ENCODE peak calls at places on chromosomes 16 and 17, in ten cellular contexts. V, E, B, U, P, L, C, O, A and Q are unnamed samples.

GRCh38 chr17:8632087-8632486 is 1.6 kb upstream of the MYH10 start:
- DNase-seq in C (no peak), P (peak; percentile 9), U (no peak), E (no peak), B (no peak), V (no peak), O (no peak), L (no peak), A (peak; percentile 46), Q (no peak)

GRCh38 chr17:80198144-80198661 is 21.9 kb downstream of the SGSH start:
- DNase-seq in C (no peak), B (no peak), P (no peak), L (peak; percentile 13), E (no peak), U (no peak), A (peak; percentile 37), V (no peak), O (no peak), Q (no peak)

GRCh38 chr17:82751171-82751570 is 694 bp upstream of the TBCD start:
- DNase-seq in B (no peak), C (no peak), E (no peak), O (no peak), P (no peak), L (no peak), U (no peak), A (peak; percentile 50), V (no peak), Q (no peak)

GRCh38 chr16:88760424-88761142 is 24.4 kb downstream of the PIEZO1 start:
- DNase-seq in L (no peak), V (no peak), U (no peak), C (peak; percentile 77), P (peak; percentile 34), A (no peak), B (no peak), O (no peak), E (no peak), Q (peak; percentile 77)

GRCh38 chr16:87363771-87364476 is 19.7 kb downstream of the FBXO31 start:
- DNase-seq in C (no peak), A (no peak), U (no peak), P (no peak), B (no peak), E (no peak), L (no peak), V (no peak), O (no peak), Q (no peak)

GRCh38 chr16:9119795-9120194 is 28.4 kb downstream of the HAPSTR1 start:
- DNase-seq in A (no peak), O (no peak), C (no peak), L (peak; percentile 97), U (peak; percentile 93), E (no peak), P (no peak), V (no peak), B (no peak), Q (peak; percentile 27)

GRCh38 chr17:38892620-38893019 is 22.8 kb downstream of the LASP1 start:
- DNase-seq in V (no peak), B (no peak), E (no peak), C (no peak), L (no peak), A (no peak), P (no peak), U (no peak), O (no peak), Q (no peak)

GRCh38 chr17:17737938-17738894 is 57.0 kb downstream of the RAI1 start:
- DNase-seq in L (no peak), V (no peak), B (no peak), C (peak; percentile 68), U (no peak), O (no peak), E (no peak), A (peak; percentile 74), P (no peak), Q (peak; percentile 78)

GRCh38 chr17:35341465-35341992 is 31.9 kb downstream of the SLFN11 start:
- DNase-seq in C (no peak), B (no peak), E (no peak), O (peak; percentile 55), V (no peak), P (no peak), A (no peak), U (no peak), L (no peak), Q (no peak)

GRCh38 chr17:40290629-40291296 is 3.1 kb downstream of the CDC6 start:
- DNase-seq in L (peak; percentile 96), V (no peak), A (no peak), P (peak; percentile 89), C (peak; percentile 90), O (peak; percentile 36), B (no peak), U (peak; percentile 84), E (no peak), Q (no peak)

GRCh38 chr16:8806272-8806983 is 8.8 kb downstream of the PMM2 start:
- DNase-seq in P (no peak), U (no peak), L (no peak), C (no peak), B (no peak), A (no peak), E (no peak), V (no peak), O (no peak), Q (no peak)

GRCh38 chr17:5785343-5785742 is 201.0 kb upstream of the NLRP1 start:
- DNase-seq in C (no peak), E (no peak), V (no peak), A (no peak), O (no peak), L (peak; percentile 48), U (peak; percentile 52), B (no peak), P (peak; percentile 95), Q (no peak)

GRCh38 chr17:29117440-29117753 is 62.8 kb downstream of the MYO18A start:
- DNase-seq in O (no peak), A (no peak), U (no peak), L (no peak), V (no peak), B (no peak), C (no peak), E (no peak), P (no peak), Q (no peak)